ENCODE peak calls at places on chromosomes 6 and 20, in six cellular contexts. T, Q, W, K, C and B are unnamed samples.

GRCh38 chr6:1609662-1610496 is at the start of gene FOXC1:
- DNase-seq in Q (peak; percentile 93), K (peak; percentile 90), T (peak; percentile 91), C (peak; percentile 27), W (peak; percentile 82), B (peak; percentile 80)

GRCh38 chr20:16179919-16180318 is 393.3 kb downstream of the KIF16B start:
- DNase-seq in T (no peak), W (no peak), Q (no peak), K (no peak), C (no peak), B (no peak)

GRCh38 chr6:152459245-152459644 is 177.9 kb downstream of the SYNE1 start:
- DNase-seq in K (no peak), C (no peak), W (no peak), Q (no peak), T (no peak), B (no peak)

GRCh38 chr6:30493643-30494250 is 4.4 kb downstream of the HLA-E start:
- DNase-seq in K (no peak), T (peak; percentile 58), Q (peak; percentile 24), W (no peak), C (no peak), B (no peak)

GRCh38 chr6:74568851-74569250 is 637.0 kb downstream of the COL12A1 start:
- DNase-seq in K (no peak), T (no peak), Q (no peak), C (no peak), W (no peak), B (no peak)

GRCh38 chr20:50415516-50416268 is 94.5 kb upstream of the PTPN1 start:
- DNase-seq in T (peak; percentile 99), W (peak; percentile 99), C (no peak), K (peak; percentile 99), Q (no peak), B (no peak)

GRCh38 chr6:98825602-98826230 is 8.7 kb upstream of the POU3F2 start:
- DNase-seq in W (no peak), K (no peak), Q (no peak), C (no peak), T (no peak), B (peak; percentile 17)

GRCh38 chr6:144284753-144285547 is at the start of gene UTRN:
- DNase-seq in K (peak; percentile 88), T (peak; percentile 90), Q (peak; percentile 89), C (peak; percentile 36), W (peak; percentile 86), B (peak; percentile 88)

GRCh38 chr6:43267619-43268347 is 24.5 kb downstream of the TTBK1 start:
- DNase-seq in C (no peak), Q (no peak), K (no peak), W (no peak), T (no peak), B (no peak)

GRCh38 chr6:15770347-15771143 is 107.7 kb upstream of the DTNBP1 start:
- DNase-seq in C (no peak), W (no peak), T (no peak), K (no peak), Q (no peak), B (no peak)

GRCh38 chr6:40774932-40775331 is 187.8 kb upstream of the LRFN2 start:
- DNase-seq in T (no peak), C (no peak), Q (no peak), K (no peak), W (no peak), B (no peak)

GRCh38 chr6:105965042-105965760 is 120.9 kb upstream of the PRDM1 start:
- DNase-seq in Q (no peak), W (no peak), T (no peak), C (no peak), K (no peak), B (no peak)

GRCh38 chr6:111846511-111847409 is 26.5 kb downstream of the FYN start:
- DNase-seq in T (no peak), K (peak; percentile 60), Q (no peak), C (no peak), W (no peak), B (no peak)

GRCh38 chr6:12014027-12014872 is 2.1 kb downstream of the HIVEP1 start:
- DNase-seq in W (no peak), Q (no peak), K (no peak), C (no peak), T (no peak), B (no peak)

GRCh38 chr20:21513181-21513663 is 642 bp downstream of the NKX2-2 start:
- DNase-seq in K (no peak), W (no peak), C (no peak), Q (no peak), T (no peak), B (no peak)

GRCh38 chr20:13839421-13840092 is 54.7 kb downstream of the NDUFAF5 start:
- DNase-seq in K (no peak), C (no peak), W (no peak), Q (no peak), T (no peak), B (no peak)

GRCh38 chr6:119602215-119603178 is 252.9 kb upstream of the MAN1A1 start:
- DNase-seq in T (no peak), W (no peak), C (no peak), K (no peak), Q (no peak), B (no peak)

GRCh38 chr20:46361811-46362210 is 44.6 kb downstream of the ELMO2 start:
- DNase-seq in Q (no peak), T (no peak), K (no peak), W (no peak), C (no peak), B (no peak)
- H3K4me3 ChIP-seq in Q (no peak overlapping the region), T (no peak overlapping the region), K (no peak overlapping the region), W (no peak overlapping the region), C (no peak overlapping the region), B (no peak overlapping the region)

GRCh38 chr6:128713461-128713860 is 169.5 kb upstream of the LAMA2 start:
- DNase-seq in Q (no peak), C (no peak), W (no peak), T (no peak), K (no peak), B (no peak)
- H3K4me3 ChIP-seq in Q (no peak overlapping the region), C (no peak overlapping the region), W (no peak overlapping the region), T (no peak overlapping the region), K (no peak overlapping the region), B (no peak overlapping the region)

GRCh38 chr6:2858678-2859324 is 17.1 kb upstream of the SERPINB1 start:
- DNase-seq in K (no peak), C (no peak), T (no peak), W (no peak), Q (no peak), B (no peak)

GRCh38 chr6:2855061-2855519 is 13.4 kb upstream of the SERPINB1 start:
- DNase-seq in C (no peak), W (no peak), Q (no peak), K (no peak), T (no peak), B (no peak)

GRCh38 chr6:2859325-2859700 is 17.6 kb upstream of the SERPINB1 start:
- DNase-seq in K (no peak), Q (no peak), C (no peak), W (no peak), T (no peak), B (no peak)

GRCh38 chr6:2857580-2858337 is 16.1 kb upstream of the SERPINB1 start:
- DNase-seq in W (no peak), T (no peak), K (peak; percentile 75), C (no peak), Q (no peak), B (no peak)

DNA sequence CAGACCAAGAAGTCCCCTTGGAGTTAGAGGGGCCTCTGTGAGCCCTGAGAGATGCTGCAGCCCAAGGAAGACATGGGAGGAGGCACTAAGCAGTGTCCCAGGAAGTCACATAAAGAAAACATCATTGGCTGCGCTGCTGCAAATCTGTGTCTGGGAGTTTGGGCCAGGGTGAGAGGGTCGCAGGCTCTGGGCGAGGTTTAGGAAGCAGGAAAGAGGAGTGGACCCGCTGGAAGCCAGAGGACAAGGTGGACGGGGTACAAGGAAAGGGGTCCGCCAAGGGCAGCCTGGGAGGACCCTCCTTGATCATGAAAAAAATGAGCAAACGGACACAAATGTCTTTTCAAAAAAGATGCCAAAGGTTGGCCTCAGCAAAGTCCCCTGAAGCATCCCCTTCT is 15.5 kb upstream of the SERPINB1 start:
- DNase-seq in K (no peak), W (no peak), Q (no peak), C (no peak), T (no peak), B (no peak)
- H3K4me3 ChIP-seq in K (peak overlapping the region; percentile 38), W (no peak overlapping the region), Q (no peak overlapping the region), C (no peak overlapping the region), T (no peak overlapping the region), B (no peak overlapping the region)

GRCh38 chr20:63007722-63008488 is 1.1 kb upstream of the BHLHE23 start:
- DNase-seq in K (no peak), W (no peak), C (no peak), T (no peak), Q (no peak), B (no peak)

GRCh38 chr20:63005862-63006564 is 751 bp downstream of the BHLHE23 start:
- DNase-seq in T (no peak), K (no peak), C (no peak), Q (no peak), W (no peak), B (no peak)

GRCh38 chr20:63008541-63009043 is 1.8 kb upstream of the BHLHE23 start:
- DNase-seq in K (no peak), C (no peak), W (no peak), Q (no peak), T (no peak), B (no peak)

GRCh38 chr20:63006611-63007471 is at the start of gene BHLHE23:
- DNase-seq in K (no peak), W (no peak), T (no peak), C (no peak), Q (peak; percentile 43), B (peak; percentile 69)

DNA sequence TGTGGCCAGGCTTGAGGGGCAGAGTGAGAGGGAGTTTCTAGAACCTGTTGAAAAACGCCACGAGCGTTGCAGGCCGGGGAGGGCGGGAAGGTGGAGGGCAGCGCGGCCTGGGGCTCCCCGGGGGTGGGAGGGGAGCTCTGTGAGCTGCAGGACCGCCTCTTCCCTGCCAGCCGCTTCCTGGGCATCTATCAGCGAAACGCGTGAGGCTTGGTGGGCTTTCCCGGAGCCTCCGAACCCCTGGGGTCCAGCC is 633 bp upstream of the BHLHE23 start:
- DNase-seq in T (no peak), Q (no peak), C (no peak), W (no peak), K (no peak), B (no peak)
- H3K4me3 ChIP-seq in T (peak overlapping the region; percentile 23), Q (no peak overlapping the region), C (no peak overlapping the region), W (no peak overlapping the region), K (no peak overlapping the region), B (peak overlapping the region; percentile 59)